ENCODE peak calls at places on chromosomes 7 and 10, in four cellular contexts. O is testis, Z is upper lobe of left lung, A is A549. F is an unnamed sample.

GRCh38 chr10:625335-625699 is 64.2 kb downstream of the DIP2C start:
- DNase-seq in O (peak), Z (no peak), A (no peak), F (no peak)

GRCh38 chr10:100319736-100320135 is 10.3 kb downstream of the PKD2L1 start:
- DNase-seq in O (no peak), Z (no peak), A (no peak), F (no peak)

GRCh38 chr7:78197447-78197846 is 398.9 kb downstream of the PHTF2 start:
- DNase-seq in O (no peak), Z (no peak), A (no peak), F (no peak)

GRCh38 chr10:78333362-78334143 is 299.9 kb downstream of the RPS24 start:
- DNase-seq in O (no peak), Z (no peak), A (no peak), F (peak)

GRCh38 chr10:80457554-80458262 is 3.6 kb downstream of the TSPAN14 start:
- DNase-seq in O (no peak), Z (no peak), A (no peak), F (no peak)

GRCh38 chr10:119545310-119545709 is 2.8 kb upstream of the RGS10 start:
- DNase-seq in O (no peak), Z (no peak), A (no peak), F (no peak)

GRCh38 chr10:72567421-72567820 is 58.5 kb downstream of the MICU1 start:
- DNase-seq in O (no peak), Z (no peak), A (peak), F (no peak)

GRCh38 chr7:4837041-4837813 is 24.6 kb downstream of the PAPOLB start:
- DNase-seq in O (no peak), Z (peak), A (no peak), F (no peak)

GRCh38 chr10:68301790-68302502 is 29.9 kb upstream of the HNRNPH3 start:
- DNase-seq in O (no peak), Z (no peak), A (peak), F (no peak)

DNA sequence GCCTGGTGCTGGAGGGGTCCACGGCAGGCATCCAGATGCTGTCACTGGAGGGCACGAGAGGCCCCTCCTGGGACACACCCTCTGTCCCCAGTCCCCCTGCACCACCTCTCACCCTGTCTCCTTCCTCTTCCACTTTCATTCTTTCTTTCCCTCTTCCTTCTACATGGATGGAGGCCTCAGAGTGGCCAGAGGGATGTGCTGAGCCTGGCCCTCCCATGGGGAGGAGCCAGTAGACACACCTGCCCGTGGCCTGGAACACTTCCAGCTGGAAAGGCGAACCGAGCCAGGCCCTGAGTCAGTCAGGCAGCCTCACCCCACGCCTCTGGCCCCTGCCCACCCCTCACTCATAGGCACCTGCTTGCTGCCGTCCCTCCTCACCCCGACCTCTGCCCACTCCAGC is 55.9 kb upstream of the MXI1 start:
- DNase-seq in O (no peak), Z (no peak), A (no peak), F (no peak)
- TF ChIP-seq POLR2A in O (no peak), Z (no peak), A (no peak), F (no peak)

GRCh38 chr10:93594518-93594917 is 6.5 kb downstream of the RBP4 start:
- DNase-seq in O (no peak), Z (no peak), A (no peak), F (no peak)

GRCh38 chr10:93597075-93597599 is 3.9 kb downstream of the RBP4 start:
- DNase-seq in O (no peak), Z (no peak), A (no peak), F (no peak)

GRCh38 chr10:93598157-93598556 is 2.9 kb downstream of the RBP4 start:
- DNase-seq in O (no peak), Z (no peak), A (no peak), F (no peak)

GRCh38 chr10:93595378-93596288 is 5.4 kb downstream of the RBP4 start:
- DNase-seq in O (no peak), Z (no peak), A (no peak), F (no peak)

GRCh38 chr10:93596539-93596938 is 4.5 kb downstream of the RBP4 start:
- DNase-seq in O (no peak), Z (no peak), A (no peak), F (no peak)
- TF ChIP-seq POLR2A in O (no peak), Z (no peak), A (no peak), F (no peak)

GRCh38 chr7:74453321-74454011 is at the start of gene GTF2IRD1:
- DNase-seq in O (peak), Z (peak), A (peak), F (no peak)
- TF ChIP-seq POLR2A in O (no peak), Z (peak), A (peak), F (no peak)

GRCh38 chr10:102642553-102643345 is 1.5 kb upstream of the TRIM8 start:
- DNase-seq in O (peak), Z (peak), A (no peak), F (no peak)
- TF ChIP-seq POLR2A in O (no peak), Z (no peak), A (no peak), F (no peak)

GRCh38 chr7:92832623-92833023 is 3.8 kb downstream of the CDK6 start:
- DNase-seq in O (no peak), Z (no peak), A (no peak), F (peak)

GRCh38 chr7:92835140-92835850 is 1.1 kb downstream of the CDK6 start:
- DNase-seq in O (peak), Z (peak), A (peak), F (no peak)

GRCh38 chr7:92834661-92835139 is 1.7 kb downstream of the CDK6 start:
- DNase-seq in O (peak), Z (peak), A (peak), F (no peak)

GRCh38 chr7:92833024-92833765 is 3.2 kb downstream of the CDK6 start:
- DNase-seq in O (peak), Z (peak), A (peak), F (no peak)

GRCh38 chr7:92833766-92834605 is 2.4 kb downstream of the CDK6 start:
- DNase-seq in O (peak), Z (peak), A (peak), F (no peak)
- TF ChIP-seq POLR2A in O (no peak), Z (peak), A (peak), F (no peak)

DNA sequence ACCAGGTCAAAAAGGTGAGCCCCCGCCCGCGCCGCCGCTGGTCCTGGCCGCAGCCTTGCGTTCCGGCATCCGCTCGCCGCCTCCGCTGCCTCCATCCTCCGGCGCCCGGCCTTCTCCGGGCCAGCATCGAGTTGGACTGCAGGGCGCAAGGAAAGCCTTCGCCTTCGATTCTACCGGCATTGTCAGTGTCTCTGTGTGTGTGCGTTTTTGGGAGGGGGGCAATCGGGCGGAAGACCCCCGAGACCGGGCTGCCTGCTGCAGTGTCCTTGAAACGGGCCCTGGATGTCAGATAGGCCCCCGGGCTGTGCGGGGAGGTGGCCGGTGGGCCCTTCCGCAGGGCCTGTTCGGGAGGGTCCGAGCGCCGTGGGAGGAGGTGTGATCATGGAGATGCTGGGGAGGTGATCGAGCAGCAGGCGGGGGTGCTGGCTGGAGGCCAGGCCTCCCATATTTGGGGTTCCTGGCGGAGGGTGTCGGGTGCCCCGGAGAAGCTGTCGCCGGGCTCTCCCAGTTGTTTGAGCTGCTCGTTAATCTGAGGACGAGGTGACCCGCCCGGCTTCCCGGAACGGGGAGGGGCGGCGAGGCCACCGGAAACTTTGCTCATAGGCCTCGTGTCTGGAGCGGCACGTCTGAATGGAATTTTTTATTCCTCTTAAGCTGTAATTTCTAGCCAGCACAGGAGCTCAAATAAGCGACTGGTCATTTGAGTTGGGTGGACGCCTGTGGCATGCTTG is 40.9 kb downstream of the HK1 start:
- DNase-seq in O (peak), Z (peak), A (peak), F (no peak)
- TF ChIP-seq POLR2A in O (no peak), Z (no peak), A (no peak), F (peak)

DNA sequence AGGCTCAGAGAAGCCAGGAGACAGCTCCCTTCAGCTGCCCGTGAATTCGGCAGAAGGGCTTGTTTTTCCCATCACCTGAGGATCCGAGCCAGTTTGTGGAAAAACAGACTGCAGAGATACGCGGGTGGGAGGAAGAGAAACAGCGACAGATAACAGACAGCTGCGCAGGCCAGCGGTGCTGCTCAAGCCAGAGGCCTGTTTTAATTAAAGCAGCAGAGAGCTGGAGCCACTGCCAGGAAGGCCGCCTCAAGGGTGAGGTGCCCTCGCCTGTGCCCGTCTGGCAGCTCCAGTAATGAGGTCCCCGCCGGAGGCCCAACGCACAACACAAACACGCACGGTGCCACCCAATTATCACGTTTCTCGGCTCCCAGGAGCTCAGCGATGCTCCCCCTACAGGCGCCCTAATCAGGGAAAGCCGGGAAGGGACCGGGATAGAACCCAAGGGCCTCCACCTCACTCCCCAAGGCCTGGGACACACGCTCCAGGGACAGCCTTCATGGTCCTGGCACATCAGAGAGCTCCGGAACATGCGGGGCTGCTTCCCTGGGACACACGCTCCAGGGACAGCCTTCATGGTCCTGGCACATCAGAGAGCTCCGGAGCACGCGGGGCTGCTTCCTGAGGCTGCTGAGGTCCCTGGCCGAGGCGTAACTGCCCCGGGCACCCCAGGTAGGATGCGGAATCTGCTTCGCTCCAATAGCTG is 60.6 kb upstream of the DNAAF5 start:
- DNase-seq in O (peak), Z (no peak), A (no peak), F (no peak)
- TF ChIP-seq POLR2A in O (no peak), Z (no peak), A (no peak), F (no peak)

DNA sequence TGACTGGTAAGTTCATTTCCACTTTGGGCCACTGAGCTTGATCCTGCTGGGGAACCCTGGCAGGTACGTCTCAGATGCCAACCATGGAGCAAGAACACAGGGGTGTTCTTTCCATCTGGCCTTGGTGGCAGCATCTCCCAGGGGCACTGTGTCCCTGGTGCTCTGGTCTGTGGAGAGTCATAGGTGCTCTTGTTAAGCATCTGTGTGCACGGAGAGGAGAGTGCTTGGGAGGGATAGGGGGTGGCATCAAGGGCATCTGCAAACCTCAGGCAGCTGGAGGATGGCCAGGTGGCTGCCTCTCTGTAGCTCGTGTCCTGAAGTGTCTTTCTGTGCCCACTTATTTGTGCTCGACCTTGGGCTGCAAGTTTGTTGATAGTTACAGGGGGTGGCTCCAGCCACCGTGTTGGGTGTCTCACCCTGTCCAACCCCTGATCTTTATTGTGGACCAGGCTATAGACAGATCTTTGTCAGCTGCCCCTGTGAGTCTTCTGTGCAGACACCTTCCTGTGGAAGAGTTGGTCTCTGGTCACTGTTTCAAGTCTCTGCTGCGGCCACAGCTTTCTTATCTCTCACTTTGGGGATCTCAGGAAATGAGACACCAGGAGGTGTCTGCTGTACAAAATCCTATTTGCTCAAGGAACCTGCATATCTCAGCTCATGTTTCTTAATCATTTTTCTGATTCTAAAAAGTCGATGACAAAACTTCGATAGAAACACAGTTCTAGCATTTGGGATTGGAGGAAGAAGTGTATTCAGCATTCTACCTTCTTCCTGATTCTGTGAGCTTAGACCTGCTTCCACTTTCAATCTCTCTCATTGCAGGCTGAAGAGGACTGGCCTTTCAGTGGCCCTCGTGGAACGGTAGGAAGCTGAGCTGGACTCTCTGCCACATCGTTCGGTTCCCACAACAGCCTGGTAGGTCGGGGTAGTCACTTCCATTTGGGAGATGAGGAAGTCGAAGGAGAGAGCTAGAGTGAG is 17.2 kb upstream of the GIMAP8 start:
- DNase-seq in O (no peak), Z (no peak), A (no peak), F (no peak)
- TF ChIP-seq POLR2A in O (no peak), Z (no peak), A (no peak), F (no peak)

DNA sequence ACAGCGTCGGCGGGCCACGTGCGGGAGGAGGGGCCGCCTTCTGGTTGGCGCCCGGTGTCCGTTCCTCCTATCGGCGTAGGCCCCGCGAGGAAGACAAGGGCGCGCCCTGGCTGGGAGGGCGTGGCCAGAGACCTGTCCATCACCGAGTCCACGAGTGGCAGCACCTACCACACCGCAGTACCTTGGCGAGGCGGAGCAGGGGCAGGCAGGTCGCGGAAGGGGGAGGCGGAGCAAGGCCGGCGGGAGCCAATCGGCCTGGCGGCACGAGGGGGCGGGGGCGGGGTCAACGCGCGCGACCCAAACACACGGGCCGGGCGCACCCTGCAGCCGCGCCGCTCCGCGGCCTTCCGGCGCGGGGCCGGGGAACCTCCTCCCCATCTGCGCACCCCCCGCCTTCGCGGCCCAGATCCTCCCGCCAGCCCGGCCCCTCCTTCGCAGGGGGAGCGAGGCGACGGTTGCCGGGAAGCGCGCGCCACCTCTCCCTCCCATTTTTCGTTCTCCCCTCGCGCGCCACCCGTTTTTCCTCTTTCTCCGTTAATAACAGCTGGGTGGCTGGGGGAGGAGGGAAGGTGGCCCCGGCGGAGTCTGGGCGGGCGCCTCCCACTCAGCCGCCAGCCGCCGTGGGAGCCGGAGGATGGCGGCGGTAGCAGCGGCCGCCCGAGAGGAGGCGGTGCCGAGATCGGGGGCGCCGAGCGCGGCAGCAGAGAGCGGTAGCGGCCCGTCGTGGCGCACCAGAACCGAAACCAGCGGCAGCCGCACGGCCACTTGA is at the start of gene ZNRF2:
- DNase-seq in O (peak), Z (peak), A (peak), F (peak)
- TF ChIP-seq POLR2A in O (no peak), Z (peak), A (peak), F (peak)

GRCh38 chr7:24441331-24442059 is 131.8 kb upstream of the PALS2 start:
- DNase-seq in O (no peak), Z (no peak), A (no peak), F (no peak)
- TF ChIP-seq POLR2A in O (no peak), Z (no peak), A (no peak), F (no peak)